ENCODE peak calls at places on chromosome 13, in eight cellular contexts. N, I, Q, L, P, A, H and G are unnamed samples.

GRCh38 chr13:110817143-110817542 is 97.7 kb downstream of the ANKRD10 start:
- DNase-seq in P (no peak), H (no peak), A (no peak), I (no peak), N (no peak), Q (no peak), L (no peak), G (no peak)

GRCh38 chr13:112066624-112067004 is 335 bp upstream of the SOX1 start:
- DNase-seq in H (no peak), A (no peak), N (no peak), P (no peak), Q (peak), L (no peak), I (no peak), G (peak)

GRCh38 chr13:109412232-109412935 is 374.0 kb downstream of the IRS2 start:
- DNase-seq in N (peak), H (no peak), A (peak), I (no peak), P (peak), L (peak), Q (peak), G (no peak)

GRCh38 chr13:103515410-103515809 is 449.2 kb upstream of the SLC10A2 start:
- DNase-seq in Q (no peak), I (no peak), N (no peak), H (no peak), P (no peak), A (no peak), L (no peak), G (no peak)

GRCh38 chr13:42355118-42355840 is 83.3 kb downstream of the AKAP11 start:
- DNase-seq in A (no peak), L (no peak), P (no peak), I (no peak), Q (no peak), N (no peak), H (no peak), G (no peak)

GRCh38 chr13:43132228-43132627 is 108.8 kb downstream of the DNAJC15 start:
- DNase-seq in L (no peak), H (no peak), N (peak), I (no peak), A (peak), P (peak), Q (no peak), G (peak)

GRCh38 chr13:30355405-30355741 is 48.0 kb upstream of the KATNAL1 start:
- DNase-seq in P (peak), N (no peak), L (no peak), H (no peak), Q (peak), A (no peak), I (no peak), G (peak)

GRCh38 chr13:34349091-34349722 is 531.3 kb downstream of the RFC3 start:
- DNase-seq in Q (peak), L (no peak), N (no peak), P (no peak), H (peak), A (peak), I (peak), G (no peak)

GRCh38 chr13:113474179-113474578 is 16.3 kb downstream of the DCUN1D2 start:
- DNase-seq in P (peak), L (no peak), I (no peak), Q (peak), H (no peak), N (no peak), A (no peak), G (no peak)

GRCh38 chr13:38685974-38686571 is 804 bp upstream of the FREM2 start:
- DNase-seq in N (no peak), L (peak), P (no peak), I (no peak), Q (no peak), A (no peak), H (no peak), G (no peak)

GRCh38 chr13:94417294-94417693 is 62.2 kb downstream of the DCT start:
- DNase-seq in L (no peak), Q (no peak), A (no peak), H (no peak), P (no peak), I (no peak), N (no peak), G (no peak)

GRCh38 chr13:112333756-112334543 is 42.2 kb upstream of the SPACA7 start:
- DNase-seq in N (peak), I (no peak), H (no peak), Q (no peak), P (peak), A (no peak), L (no peak), G (peak)

GRCh38 chr13:99686944-99687382 is 185.7 kb downstream of the TM9SF2 start:
- DNase-seq in I (no peak), Q (no peak), P (no peak), L (no peak), A (no peak), N (no peak), H (no peak), G (peak)

GRCh38 chr13:79451500-79451962 is 29.4 kb upstream of the NDFIP2 start:
- DNase-seq in H (no peak), I (no peak), Q (no peak), A (peak), P (peak), N (no peak), L (no peak), G (peak)

GRCh38 chr13:35675651-35676050 is 199.2 kb upstream of the MAB21L1 start:
- DNase-seq in H (no peak), A (no peak), I (no peak), Q (no peak), L (no peak), N (no peak), P (no peak), G (no peak)

GRCh38 chr13:25214371-25215252 is 42.5 kb upstream of the AMER2 start:
- DNase-seq in P (no peak), H (peak), L (no peak), N (no peak), Q (peak), A (no peak), I (no peak), G (no peak)

GRCh38 chr13:70792121-70792520 is 683.9 kb upstream of the KLHL1 start:
- DNase-seq in A (no peak), N (no peak), Q (no peak), L (no peak), H (no peak), I (no peak), P (no peak), G (no peak)

GRCh38 chr13:114112826-114113322 is 19.5 kb downstream of the RASA3 start:
- DNase-seq in L (peak), P (peak), Q (peak), I (peak), N (no peak), A (no peak), H (no peak), G (no peak)

GRCh38 chr13:111115051-111115840 is at the start of gene ARHGEF7:
- DNase-seq in P (no peak), I (no peak), L (no peak), Q (peak), A (no peak), H (no peak), N (no peak), G (no peak)

GRCh38 chr13:93776936-93777335 is 550.3 kb downstream of the GPC6 start:
- DNase-seq in Q (no peak), I (no peak), H (no peak), N (no peak), L (no peak), P (no peak), A (no peak), G (no peak)

GRCh38 chr13:51495300-51495699 is 42.5 kb upstream of the INTS6 start:
- DNase-seq in N (no peak), P (no peak), Q (no peak), I (no peak), L (no peak), A (no peak), H (no peak), G (no peak)

GRCh38 chr13:21079206-21079605 is 17.8 kb upstream of the LATS2 start:
- DNase-seq in N (no peak), A (no peak), Q (no peak), P (no peak), I (no peak), L (no peak), H (no peak), G (no peak)

GRCh38 chr13:41111454-41111853 is 21.1 kb downstream of the KBTBD6 start:
- DNase-seq in H (no peak), I (peak), N (no peak), P (no peak), A (peak), Q (no peak), L (no peak), G (no peak)

DNA sequence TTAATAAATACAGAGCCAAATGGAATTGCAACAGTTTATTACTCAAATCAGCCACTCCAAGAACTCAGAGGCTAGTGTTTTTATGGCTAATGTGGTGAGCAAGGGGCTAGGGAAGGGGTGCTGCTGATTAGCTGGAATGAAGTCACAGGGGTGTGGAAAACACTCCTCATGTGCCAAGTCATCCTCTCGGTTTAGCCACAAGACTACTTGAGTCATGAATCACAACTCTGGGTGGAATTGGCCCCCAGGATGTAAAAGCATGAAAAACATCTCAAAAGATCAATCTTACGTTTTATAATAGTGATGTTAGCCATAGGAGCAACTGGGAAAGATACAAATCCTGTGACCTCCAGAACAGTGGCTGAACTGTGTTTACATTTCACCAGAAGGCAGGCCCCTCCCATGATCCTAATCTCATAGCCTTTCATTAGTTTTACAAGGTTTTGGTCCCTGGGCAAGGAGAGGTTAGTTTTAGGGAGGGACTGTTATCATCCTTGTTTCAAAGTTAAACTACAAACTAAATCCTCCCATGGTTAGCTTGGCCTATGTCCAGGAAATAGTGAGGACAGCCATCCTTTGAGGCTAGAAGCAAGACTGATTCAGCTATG is 2020.1 kb upstream of the PCDH20 start:
- DNase-seq in Q (no peak), P (peak), H (no peak), A (no peak), I (no peak), L (no peak), N (peak), G (peak)
- TF ChIP-seq POLR2A in Q (no peak), P (no peak), H (no peak), A (no peak), I (no peak), L (no peak), N (no peak), G (no peak)

DNA sequence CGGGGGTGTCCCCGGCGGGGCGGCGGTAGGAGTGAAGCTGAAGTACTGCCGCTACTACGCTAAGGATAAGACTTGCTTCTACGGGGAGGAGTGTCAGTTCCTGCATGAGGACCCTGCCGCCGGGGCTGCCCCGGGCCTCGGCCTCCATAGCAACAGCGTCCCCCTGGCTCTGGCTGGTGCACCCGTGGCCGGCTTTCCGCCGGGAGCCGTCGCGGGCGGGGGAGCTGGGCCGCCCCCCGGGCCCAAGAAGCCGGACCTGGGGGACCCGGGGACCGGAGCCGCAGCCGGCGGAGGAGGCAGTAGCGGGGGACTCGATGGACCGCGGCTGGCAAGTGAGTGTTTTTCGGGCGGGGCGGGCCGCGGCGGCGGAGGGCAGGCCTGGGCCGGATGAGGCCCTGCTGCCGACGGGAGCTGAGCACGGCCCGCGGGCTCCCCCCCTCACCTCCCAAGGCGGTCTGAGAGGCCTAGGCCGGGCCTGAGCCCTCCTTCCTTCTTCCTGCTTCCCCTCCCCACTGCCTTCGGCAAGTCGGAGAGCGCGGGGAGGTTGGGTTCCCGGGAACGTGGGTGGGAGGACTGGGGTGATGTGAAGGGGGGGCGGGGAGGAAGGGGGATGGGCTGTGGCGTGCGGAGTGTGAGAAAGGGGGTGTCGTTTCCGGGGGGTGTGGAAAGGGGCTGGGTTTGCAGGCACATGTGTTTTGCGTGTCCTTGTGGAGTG is 568 bp downstream of the PAN3 start:
- DNase-seq in I (peak), H (peak), L (peak), N (peak), Q (peak), P (peak), A (peak), G (peak)
- TF ChIP-seq POLR2A in I (no peak), H (peak), L (peak), N (no peak), Q (no peak), P (peak), A (peak), G (peak)

GRCh38 chr13:44436589-44437337 is 63.1 kb downstream of the SERP2 start:
- DNase-seq in A (peak), H (peak), P (peak), I (peak), N (peak), L (peak), Q (peak), G (peak)
- TF ChIP-seq POLR2A in A (peak), H (peak), P (peak), I (peak), N (peak), L (peak), Q (peak), G (peak)

DNA sequence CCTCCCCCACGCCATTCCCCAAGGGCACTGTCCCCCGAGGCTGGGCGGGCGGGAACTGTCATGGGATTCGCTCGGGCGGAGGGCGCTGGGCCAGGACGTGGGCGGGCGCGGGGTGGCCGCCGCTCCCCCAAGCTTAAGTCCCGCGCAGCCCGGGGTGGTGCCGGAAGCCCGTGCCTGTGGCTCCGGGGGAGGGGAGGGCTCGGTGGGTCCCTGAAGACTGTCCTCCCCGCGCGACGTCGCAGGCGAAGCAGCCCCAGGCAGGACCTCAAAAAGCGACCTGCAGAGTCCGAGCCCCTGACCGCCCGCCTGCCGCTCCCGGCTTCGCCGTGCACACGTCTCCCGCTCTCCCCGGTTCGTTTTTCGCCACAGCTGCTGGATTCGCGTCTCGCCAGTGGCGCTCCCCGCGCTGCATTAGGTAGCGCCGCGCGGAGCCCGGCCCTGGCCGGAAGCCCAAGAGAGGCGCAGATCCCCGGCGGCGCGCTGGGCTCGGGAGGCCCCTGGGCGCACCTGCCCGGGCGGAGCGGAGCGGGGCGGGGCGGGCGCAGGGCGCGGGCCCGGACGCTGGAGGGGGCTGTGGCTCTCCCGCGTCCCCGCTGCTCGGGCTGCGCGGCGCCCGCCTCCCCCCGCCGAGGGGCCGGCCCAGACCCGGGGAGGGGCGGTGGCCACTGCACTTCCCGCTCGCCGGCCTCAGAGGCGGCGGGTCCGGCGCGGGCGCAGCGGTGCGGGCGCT is at the start of gene FARP1:
- DNase-seq in P (peak), N (peak), A (peak), I (peak), H (peak), Q (peak), L (peak), G (peak)
- TF ChIP-seq POLR2A in P (no peak), N (no peak), A (peak), I (peak), H (peak), Q (no peak), L (peak), G (no peak)

DNA sequence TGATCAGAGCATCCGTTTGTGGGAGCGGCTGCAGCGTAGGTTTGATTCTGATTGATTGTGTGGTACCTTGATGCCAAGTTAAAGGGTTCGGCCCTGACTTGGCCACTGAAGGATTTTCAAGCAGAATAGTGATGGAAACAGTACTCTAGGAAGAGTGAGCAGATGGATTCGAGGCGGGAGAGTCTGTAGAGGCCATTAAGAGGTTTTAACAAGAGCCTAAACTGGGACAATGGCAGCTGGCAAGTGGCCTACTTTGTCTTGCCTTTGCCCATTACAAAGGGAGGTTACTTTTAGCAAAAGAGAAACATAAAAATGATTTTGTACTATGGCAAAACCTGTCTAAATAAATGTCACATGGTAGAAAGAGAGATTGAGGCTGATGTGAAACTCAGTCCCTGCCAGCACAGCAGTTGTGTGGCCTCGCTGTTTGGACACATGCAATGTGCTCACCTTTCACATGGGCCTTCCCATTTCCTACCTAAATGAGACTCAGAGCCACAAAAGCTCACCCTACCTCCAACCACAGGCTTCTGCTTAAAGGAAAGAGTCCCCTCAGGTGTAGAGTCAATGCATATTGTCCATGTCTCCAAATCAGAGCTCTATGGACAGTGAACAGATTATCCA is 62.4 kb upstream of the RAP2A start:
- DNase-seq in N (no peak), P (no peak), Q (no peak), H (no peak), I (no peak), L (no peak), A (no peak), G (no peak)
- TF ChIP-seq POLR2A in N (no peak), P (no peak), Q (no peak), H (no peak), I (no peak), L (no peak), A (no peak), G (no peak)

DNA sequence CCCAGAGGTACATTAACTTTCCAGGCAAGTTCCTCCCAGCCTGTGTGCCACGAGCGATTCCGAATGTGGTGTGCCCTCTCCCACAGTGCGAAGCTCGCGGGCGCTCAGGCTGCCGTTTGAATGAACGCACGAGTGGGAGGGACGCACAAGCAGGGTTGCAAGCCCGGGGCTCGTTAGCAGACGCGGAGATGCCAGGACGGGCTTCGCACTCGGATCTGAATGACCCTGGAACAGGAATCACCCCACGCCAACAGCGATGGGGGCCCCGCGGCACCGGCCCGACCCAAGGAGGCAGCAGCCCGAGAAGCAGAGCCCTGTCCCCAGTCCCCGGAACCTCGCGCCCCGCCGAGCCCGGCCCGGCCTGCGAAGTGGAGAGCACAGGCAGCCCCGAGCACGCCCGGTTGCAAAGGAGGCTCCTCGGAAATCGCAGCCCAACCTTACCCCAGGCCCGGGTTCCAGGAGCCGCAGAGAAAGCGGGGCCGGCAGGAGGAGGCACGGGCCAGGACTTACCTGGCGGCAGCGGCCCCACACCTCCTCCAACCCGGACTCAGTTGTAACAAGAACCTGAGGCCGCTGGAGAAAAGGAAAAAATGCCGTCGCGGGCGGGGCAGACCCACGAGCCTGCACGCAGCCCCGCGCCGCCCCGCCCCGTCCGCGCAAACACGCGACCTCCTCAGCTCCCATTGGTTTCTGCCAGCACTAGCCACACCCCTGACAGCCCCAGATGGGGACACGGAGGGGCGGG is at the start of gene SLC25A30:
- DNase-seq in I (peak), Q (peak), L (peak), A (peak), P (peak), H (peak), N (peak), G (peak)
- TF ChIP-seq POLR2A in I (peak), Q (no peak), L (peak), A (peak), P (peak), H (peak), N (peak), G (no peak)